ENCODE peak calls at places on chromosomes 16 and 17, in six cellular contexts. One of them, this sample, is unnamed.

GRCh38 chr16:50251375-50252081 is 14.8 kb upstream of the ADCY7 start:
- DNase-seq in bronchial epithelial cell: peak; percentile 53
- DNase-seq in sigmoid colon: no peak
- DNase-seq in PC-3: peak; percentile 77
- DNase-seq in tibial artery: no peak
- DNase-seq in GM12878: no peak
- DNase-seq in this sample: no peak

GRCh38 chr17:50161023-50161910 is 4.5 kb upstream of the SGCA start:
- DNase-seq in bronchial epithelial cell: peak; percentile 71
- DNase-seq in sigmoid colon: peak; percentile 96
- DNase-seq in PC-3: peak; percentile 95
- DNase-seq in tibial artery: peak; percentile 90
- DNase-seq in GM12878: peak; percentile 80
- DNase-seq in this sample: peak; percentile 94

GRCh38 chr16:20781697-20782096 is 17.9 kb downstream of the ACSM3 start:
- DNase-seq in bronchial epithelial cell: no peak
- DNase-seq in sigmoid colon: no peak
- DNase-seq in PC-3: no peak
- DNase-seq in tibial artery: no peak
- DNase-seq in GM12878: no peak
- DNase-seq in this sample: no peak

GRCh38 chr16:2692948-2693651 is 10.8 kb downstream of the KCTD5 start:
- DNase-seq in bronchial epithelial cell: no peak
- DNase-seq in sigmoid colon: no peak
- DNase-seq in PC-3: no peak
- DNase-seq in tibial artery: no peak
- DNase-seq in GM12878: no peak
- DNase-seq in this sample: no peak

GRCh38 chr17:7383742-7384488 is 3.0 kb downstream of the TNK1 start:
- DNase-seq in bronchial epithelial cell: no peak
- DNase-seq in sigmoid colon: peak; percentile 72
- DNase-seq in PC-3: no peak
- DNase-seq in tibial artery: no peak
- DNase-seq in GM12878: no peak
- DNase-seq in this sample: peak; percentile 82

GRCh38 chr17:28575126-28575795 is 1.4 kb downstream of the ALDOC start:
- DNase-seq in bronchial epithelial cell: no peak
- DNase-seq in sigmoid colon: no peak
- DNase-seq in PC-3: no peak
- DNase-seq in tibial artery: no peak
- DNase-seq in GM12878: no peak
- DNase-seq in this sample: no peak

GRCh38 chr17:15291674-15292361 is 26.7 kb upstream of the PMP22 start:
- DNase-seq in bronchial epithelial cell: no peak
- DNase-seq in sigmoid colon: no peak
- DNase-seq in PC-3: peak; percentile 70
- DNase-seq in tibial artery: no peak
- DNase-seq in GM12878: no peak
- DNase-seq in this sample: no peak

GRCh38 chr16:8763899-8764298 is 33.5 kb downstream of the TMEM186 start:
- DNase-seq in bronchial epithelial cell: no peak
- DNase-seq in sigmoid colon: peak; percentile 42
- DNase-seq in PC-3: no peak
- DNase-seq in tibial artery: no peak
- DNase-seq in GM12878: no peak
- DNase-seq in this sample: no peak

GRCh38 chr16:65422934-65423333 is 301.1 kb upstream of the CDH11 start:
- DNase-seq in bronchial epithelial cell: no peak
- DNase-seq in sigmoid colon: no peak
- DNase-seq in PC-3: no peak
- DNase-seq in tibial artery: no peak
- DNase-seq in GM12878: no peak
- DNase-seq in this sample: no peak

GRCh38 chr17:29291163-29291752 is 2.7 kb downstream of the NUFIP2 start:
- DNase-seq in bronchial epithelial cell: peak; percentile 78
- DNase-seq in sigmoid colon: no peak
- DNase-seq in PC-3: peak; percentile 75
- DNase-seq in tibial artery: no peak
- DNase-seq in GM12878: peak; percentile 35
- DNase-seq in this sample: no peak

GRCh38 chr17:17495448-17496188 is 577 bp downstream of the RASD1 start:
- DNase-seq in bronchial epithelial cell: peak; percentile 8
- DNase-seq in sigmoid colon: peak; percentile 80
- DNase-seq in PC-3: peak; percentile 22
- DNase-seq in tibial artery: peak; percentile 37
- DNase-seq in GM12878: no peak
- DNase-seq in this sample: peak; percentile 49

GRCh38 chr17:44308865-44309264 is 464 bp downstream of the RUNDC3A start:
- DNase-seq in bronchial epithelial cell: no peak
- DNase-seq in sigmoid colon: no peak
- DNase-seq in PC-3: no peak
- DNase-seq in tibial artery: no peak
- DNase-seq in GM12878: no peak
- DNase-seq in this sample: no peak

GRCh38 chr17:81329279-81329926 is 34.3 kb upstream of the SLC38A10 start:
- DNase-seq in bronchial epithelial cell: peak; percentile 96
- DNase-seq in sigmoid colon: peak; percentile 97
- DNase-seq in PC-3: peak; percentile 99
- DNase-seq in tibial artery: peak; percentile 84
- DNase-seq in GM12878: no peak
- DNase-seq in this sample: peak; percentile 41

GRCh38 chr17:42121066-42121769 is at the start of gene KAT2A:
- DNase-seq in bronchial epithelial cell: peak; percentile 69
- DNase-seq in sigmoid colon: peak; percentile 91
- DNase-seq in PC-3: no peak
- DNase-seq in tibial artery: peak; percentile 78
- DNase-seq in GM12878: no peak
- DNase-seq in this sample: peak; percentile 82

GRCh38 chr17:42422958-42423712 is at the start of gene CAVIN1:
- DNase-seq in bronchial epithelial cell: peak; percentile 87
- DNase-seq in sigmoid colon: peak; percentile 100
- DNase-seq in PC-3: no peak
- DNase-seq in tibial artery: peak; percentile 99
- DNase-seq in GM12878: no peak
- DNase-seq in this sample: no peak

GRCh38 chr17:67615011-67615561 is 102.7 kb upstream of the NOL11 start:
- DNase-seq in bronchial epithelial cell: peak; percentile 16
- DNase-seq in sigmoid colon: peak; percentile 70
- DNase-seq in PC-3: no peak
- DNase-seq in tibial artery: no peak
- DNase-seq in GM12878: no peak
- DNase-seq in this sample: no peak

GRCh38 chr17:82613283-82614094 is 34.8 kb downstream of the WDR45B start:
- DNase-seq in bronchial epithelial cell: peak; percentile 51
- DNase-seq in sigmoid colon: no peak
- DNase-seq in PC-3: no peak
- DNase-seq in tibial artery: no peak
- DNase-seq in GM12878: no peak
- DNase-seq in this sample: no peak

GRCh38 chr17:68199837-68200688 is 47.8 kb upstream of the AMZ2 start:
- DNase-seq in bronchial epithelial cell: no peak
- DNase-seq in sigmoid colon: no peak
- DNase-seq in PC-3: no peak
- DNase-seq in tibial artery: no peak
- DNase-seq in GM12878: no peak
- DNase-seq in this sample: no peak

GRCh38 chr16:86619263-86619935 is 41.0 kb downstream of the FOXL1 start:
- DNase-seq in bronchial epithelial cell: no peak
- DNase-seq in sigmoid colon: no peak
- DNase-seq in PC-3: no peak
- DNase-seq in tibial artery: peak; percentile 54
- DNase-seq in GM12878: no peak
- DNase-seq in this sample: no peak

DNA sequence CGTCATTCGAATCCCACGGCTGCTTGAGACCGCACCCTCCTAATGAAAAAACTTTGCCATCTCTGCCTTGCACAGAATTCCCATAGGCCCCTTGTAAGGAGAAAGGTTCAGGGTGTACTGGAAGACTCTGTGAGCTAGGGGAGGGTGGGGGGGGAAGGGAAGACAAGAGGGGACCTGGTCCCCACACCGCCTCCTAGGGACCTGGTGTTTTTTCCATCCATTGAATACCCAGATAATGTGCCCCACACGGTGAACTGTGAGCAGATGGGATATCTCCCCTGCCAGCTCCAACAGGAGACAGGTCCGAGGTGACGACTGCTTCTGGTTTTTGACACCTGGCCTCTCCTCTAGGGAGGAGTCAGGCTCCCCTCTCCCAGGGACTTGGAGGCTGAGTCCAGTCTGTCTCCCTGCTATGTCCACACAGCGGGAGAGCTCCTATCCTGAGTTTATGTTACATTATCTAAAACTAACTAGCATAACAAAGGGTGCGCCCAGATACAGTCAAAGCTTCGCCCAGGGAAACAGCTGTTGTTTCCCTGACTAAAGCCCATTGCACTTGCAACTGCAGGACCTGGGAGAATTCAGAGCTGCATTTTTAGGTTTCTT is 1.8 kb downstream of the MARVELD3 start:
- DNase-seq in bronchial epithelial cell: no peak
- DNase-seq in sigmoid colon: no peak
- DNase-seq in PC-3: no peak
- DNase-seq in tibial artery: no peak
- DNase-seq in GM12878: no peak
- DNase-seq in this sample: no peak
- TF ChIP-seq CTCF in bronchial epithelial cell: no peak
- TF ChIP-seq CTCF in sigmoid colon: no peak
- TF ChIP-seq CTCF in PC-3: no peak
- TF ChIP-seq CTCF in tibial artery: no peak
- TF ChIP-seq CTCF in GM12878: no peak
- TF ChIP-seq CTCF in this sample: no peak

DNA sequence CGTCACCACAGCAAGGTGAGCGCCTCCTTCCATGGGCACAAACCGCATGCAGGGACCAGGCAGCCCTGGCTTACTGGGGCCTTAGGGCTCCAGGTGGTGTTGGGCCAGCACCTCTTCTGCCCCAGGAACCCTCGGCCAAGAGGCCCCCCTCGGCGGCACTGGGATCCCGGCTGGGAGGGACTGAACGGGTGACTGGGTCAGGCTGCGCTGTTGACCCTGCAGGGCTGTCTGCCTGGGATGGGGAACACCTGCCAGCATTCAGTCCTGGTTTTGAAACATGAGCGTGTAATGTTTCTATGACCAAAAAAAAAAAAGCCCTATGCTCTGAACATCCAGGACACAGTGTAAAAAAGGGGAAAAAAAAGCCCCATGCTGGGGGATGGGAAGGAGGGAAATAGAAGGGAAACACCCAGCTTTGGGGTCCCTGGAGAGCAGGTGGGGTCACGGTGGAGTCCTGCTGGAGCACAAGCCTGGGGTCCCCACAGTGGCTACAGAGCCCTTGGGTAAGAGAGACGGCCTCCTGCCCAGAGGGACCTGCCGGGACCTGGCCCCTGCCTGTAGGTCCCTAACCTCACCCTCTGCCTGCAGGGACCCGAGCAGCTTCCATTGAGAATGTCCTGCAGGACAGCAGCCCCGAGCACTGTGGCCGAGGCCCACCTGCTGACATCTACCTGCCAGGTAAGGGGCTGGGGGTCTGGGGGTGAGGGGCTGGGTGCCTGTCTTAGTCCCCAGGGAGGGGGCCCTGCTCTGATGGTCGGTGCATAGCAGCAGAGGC is 9.9 kb upstream of the NUDT16L1 start:
- DNase-seq in bronchial epithelial cell: no peak
- DNase-seq in sigmoid colon: peak; percentile 71
- DNase-seq in PC-3: no peak
- DNase-seq in tibial artery: no peak
- DNase-seq in GM12878: no peak
- DNase-seq in this sample: no peak
- H3K36me3 ChIP-seq in bronchial epithelial cell: peaks cover 22% of the 10 kb centered on the region
- H3K36me3 ChIP-seq in sigmoid colon: peaks cover 25% of the 10 kb centered on the region
- H3K36me3 ChIP-seq in PC-3: no peaks in the 10 kb centered on the region
- H3K36me3 ChIP-seq in tibial artery: peaks cover 81% of the 10 kb centered on the region
- H3K36me3 ChIP-seq in GM12878: peaks cover 31% of the 10 kb centered on the region
- H3K36me3 ChIP-seq in this sample: peaks cover 50% of the 10 kb centered on the region

GRCh38 chr17:35121315-35121714 is at the start of gene FNDC8:
- DNase-seq in bronchial epithelial cell: no peak
- DNase-seq in sigmoid colon: no peak
- DNase-seq in PC-3: no peak
- DNase-seq in tibial artery: no peak
- DNase-seq in GM12878: no peak
- DNase-seq in this sample: no peak

GRCh38 chr17:35119370-35120185 is at the start of gene RAD51D:
- DNase-seq in bronchial epithelial cell: peak; percentile 27
- DNase-seq in sigmoid colon: peak; percentile 83
- DNase-seq in PC-3: peak; percentile 72
- DNase-seq in tibial artery: peak; percentile 57
- DNase-seq in GM12878: peak; percentile 33
- DNase-seq in this sample: peak; percentile 89

GRCh38 chr17:35116845-35117244 is 2.8 kb downstream of the RAD51D start:
- DNase-seq in bronchial epithelial cell: no peak
- DNase-seq in sigmoid colon: no peak
- DNase-seq in PC-3: no peak
- DNase-seq in tibial artery: no peak
- DNase-seq in GM12878: no peak
- DNase-seq in this sample: no peak

DNA sequence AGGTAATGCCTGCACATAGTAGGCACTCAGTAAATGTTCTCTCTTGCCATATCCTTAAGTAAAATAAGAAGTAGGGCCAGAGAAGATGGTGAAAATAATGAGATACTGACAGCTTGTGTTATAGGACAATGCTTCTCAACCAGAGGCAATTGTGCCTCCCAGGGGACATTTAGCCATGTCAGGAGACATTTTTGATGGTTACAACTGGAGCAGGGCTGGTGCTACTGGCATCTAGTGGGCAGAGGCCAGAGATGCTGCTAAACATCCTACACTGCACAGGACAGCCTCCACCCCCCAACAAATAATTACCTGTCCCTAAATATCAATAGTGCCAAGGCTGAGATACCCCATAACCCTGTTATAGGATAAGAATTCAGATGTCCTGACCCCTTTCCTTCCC is 1.7 kb downstream of the RAD51D start:
- DNase-seq in bronchial epithelial cell: peak; percentile 34
- DNase-seq in sigmoid colon: no peak
- DNase-seq in PC-3: peak; percentile 50
- DNase-seq in tibial artery: no peak
- DNase-seq in GM12878: peak; percentile 45
- DNase-seq in this sample: no peak
- TF ChIP-seq CTCF in bronchial epithelial cell: peak; percentile 64
- TF ChIP-seq CTCF in sigmoid colon: no peak
- TF ChIP-seq CTCF in PC-3: peak; percentile 65
- TF ChIP-seq CTCF in tibial artery: no peak
- TF ChIP-seq CTCF in GM12878: peak; percentile 47
- TF ChIP-seq CTCF in this sample: peak; percentile 67

GRCh38 chr17:35709874-35710273 is 21.6 kb upstream of the RASL10B start:
- DNase-seq in bronchial epithelial cell: peak; percentile 35
- DNase-seq in sigmoid colon: no peak
- DNase-seq in PC-3: no peak
- DNase-seq in tibial artery: no peak
- DNase-seq in GM12878: no peak
- DNase-seq in this sample: no peak

GRCh38 chr17:35714988-35715387 is 16.5 kb upstream of the RASL10B start:
- DNase-seq in bronchial epithelial cell: no peak
- DNase-seq in sigmoid colon: no peak
- DNase-seq in PC-3: no peak
- DNase-seq in tibial artery: no peak
- DNase-seq in GM12878: no peak
- DNase-seq in this sample: no peak

GRCh38 chr17:35716173-35716572 is 15.3 kb upstream of the RASL10B start:
- DNase-seq in bronchial epithelial cell: no peak
- DNase-seq in sigmoid colon: no peak
- DNase-seq in PC-3: no peak
- DNase-seq in tibial artery: no peak
- DNase-seq in GM12878: no peak
- DNase-seq in this sample: no peak

GRCh38 chr17:35715416-35715815 is 16.0 kb upstream of the RASL10B start:
- DNase-seq in bronchial epithelial cell: no peak
- DNase-seq in sigmoid colon: no peak
- DNase-seq in PC-3: no peak
- DNase-seq in tibial artery: no peak
- DNase-seq in GM12878: no peak
- DNase-seq in this sample: no peak

GRCh38 chr17:35713069-35713728 is 18.2 kb upstream of the RASL10B start:
- DNase-seq in bronchial epithelial cell: no peak
- DNase-seq in sigmoid colon: no peak
- DNase-seq in PC-3: no peak
- DNase-seq in tibial artery: peak; percentile 48
- DNase-seq in GM12878: no peak
- DNase-seq in this sample: no peak
- H3K36me3 ChIP-seq in bronchial epithelial cell: peaks cover 11% of the 10 kb centered on the region
- H3K36me3 ChIP-seq in sigmoid colon: peaks cover 16% of the 10 kb centered on the region
- H3K36me3 ChIP-seq in PC-3: peaks cover 25% of the 10 kb centered on the region
- H3K36me3 ChIP-seq in tibial artery: peaks cover 32% of the 10 kb centered on the region
- H3K36me3 ChIP-seq in GM12878: peaks cover 4% of the 10 kb centered on the region
- H3K36me3 ChIP-seq in this sample: peaks cover 2% of the 10 kb centered on the region

This sample was measured in GM06990.